ENCODE peak calls at places on chromosomes 2 and 18, in five cellular contexts. R is HFF-Myc, L is upper lobe of right lung, B is upper lobe of left lung, G is astrocyte. A is an unnamed sample.
A peak's percentile ranks its signal among the peaks of the same experiment; 100 is the strongest.

GRCh38 chr2:230323385-230324106 is 3.4 kb upstream of the SP140L start:
- DNase-seq in L (no peak), R (no peak), B (no peak), G (no peak), A (no peak)

GRCh38 chr2:219433666-219434467 is 776 bp upstream of the SPEG start:
- DNase-seq in G (peak; percentile 47), L (no peak), R (no peak), B (no peak), A (no peak)

GRCh38 chr18:76450912-76451421 is 44.1 kb downstream of the ZNF516 start:
- DNase-seq in B (peak; percentile 51), R (no peak), L (peak; percentile 77), G (peak; percentile 70), A (peak; percentile 51)

GRCh38 chr2:73031725-73032701 is 39.5 kb downstream of the SFXN5 start:
- DNase-seq in B (no peak), R (no peak), G (no peak), L (no peak), A (no peak)

GRCh38 chr2:237431372-237431771 is 17.4 kb upstream of the COL6A3 start:
- DNase-seq in L (no peak), B (no peak), R (no peak), G (peak; percentile 98), A (no peak)

GRCh38 chr2:149773006-149773405 is 185.4 kb upstream of the MMADHC start:
- DNase-seq in R (no peak), B (no peak), L (no peak), G (no peak), A (no peak)

GRCh38 chr18:34467059-34467458 is 242.3 kb upstream of the NOL4 start:
- DNase-seq in G (peak; percentile 55), B (no peak), L (no peak), R (no peak), A (no peak)

GRCh38 chr2:1595274-1595673 is 149.0 kb downstream of the PXDN start:
- DNase-seq in L (peak; percentile 6), B (no peak), G (no peak), R (no peak), A (no peak)

GRCh38 chr2:120525056-120526046 is 179.4 kb downstream of the INHBB start:
- DNase-seq in R (no peak), L (peak; percentile 74), G (no peak), B (no peak), A (no peak)

GRCh38 chr2:210617732-210618330 is 61.4 kb downstream of the CPS1 start:
- DNase-seq in L (no peak), G (peak; percentile 27), R (peak; percentile 11), B (no peak), A (no peak)

GRCh38 chr2:153072077-153072476 is 353.7 kb downstream of the ARL6IP6 start:
- DNase-seq in L (no peak), R (no peak), B (no peak), G (no peak), A (no peak)

GRCh38 chr2:49988301-49988700 is 834.0 kb upstream of the FSHR start:
- DNase-seq in L (no peak), G (no peak), R (no peak), B (no peak), A (no peak)

GRCh38 chr2:178009813-178010212 is 62.8 kb downstream of the PDE11A start:
- DNase-seq in L (no peak), G (no peak), B (no peak), R (no peak), A (no peak)

GRCh38 chr18:61738042-61738441 is 154.8 kb downstream of the RNF152 start:
- DNase-seq in G (no peak), L (no peak), B (no peak), R (no peak), A (no peak)

GRCh38 chr2:70089946-70090523 is 2.8 kb downstream of the PCBP1 start:
- DNase-seq in L (no peak), G (no peak), R (no peak), B (no peak), A (peak; percentile 19)
- H3K4me3 ChIP-seq in L (peak overlapping the region; percentile 94), G (peak overlapping the region; percentile 97), R (peak overlapping the region; percentile 96), B (no peak overlapping the region), A (no peak overlapping the region)

GRCh38 chr2:27085670-27086089 is 892 bp upstream of the KHK start:
- DNase-seq in G (peak; percentile 50), R (no peak), L (peak; percentile 91), B (peak; percentile 90), A (peak; percentile 60)
- TF ChIP-seq CTCF in G (peak; percentile 18), R (peak; percentile 40), L (peak; percentile 48), B (peak; percentile 39), A (no peak)

GRCh38 chr2:59589881-59590280 is 963.6 kb downstream of the BCL11A start:
- DNase-seq in B (no peak), L (no peak), G (no peak), R (no peak), A (no peak)
- H3K4me3 ChIP-seq in B (no peak overlapping the region), L (no peak overlapping the region), G (no peak overlapping the region), R (no peak overlapping the region), A (no peak overlapping the region)

GRCh38 chr2:227939271-227940027 is 68.0 kb downstream of the DAW1 start:
- DNase-seq in R (peak; percentile 14), B (no peak), G (peak; percentile 4), L (no peak), A (no peak)
- TF ChIP-seq CTCF in R (peak; percentile 54), B (no peak), G (peak; percentile 42), L (peak; percentile 38), A (peak; percentile 27)

DNA sequence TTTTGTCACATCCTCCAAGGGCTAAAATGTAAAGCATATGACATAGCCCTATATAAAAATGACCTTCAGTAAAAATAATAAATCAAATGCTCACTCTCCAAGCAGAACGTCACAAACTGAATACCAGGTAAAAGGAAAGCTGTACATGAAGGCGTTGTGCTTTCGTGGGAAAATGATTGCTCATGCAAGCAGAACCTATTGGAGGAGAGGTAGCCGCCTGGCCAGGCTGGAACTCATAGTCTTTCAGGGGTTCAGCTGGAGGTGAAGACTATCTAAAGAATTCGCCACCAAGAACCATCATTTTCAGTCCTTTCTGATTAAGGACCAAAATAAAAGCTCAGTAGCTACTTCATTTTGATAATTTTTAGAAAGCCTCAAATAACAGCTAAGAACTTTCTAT is 44.6 kb downstream of the ANKRD44 start:
- DNase-seq in L (no peak), R (no peak), B (no peak), G (peak; percentile 38), A (no peak)
- H3K4me3 ChIP-seq in L (no peak overlapping the region), R (no peak overlapping the region), B (no peak overlapping the region), G (no peak overlapping the region), A (no peak overlapping the region)

GRCh38 chr2:241562269-241562891 is 3.8 kb downstream of the BOK start:
- DNase-seq in G (no peak), R (no peak), L (peak; percentile 65), B (no peak), A (no peak)
- TF ChIP-seq CTCF in G (no peak), R (no peak), L (no peak), B (no peak), A (no peak)